ENCODE peak calls at places on chromosomes 16 and 17, in eight cellular contexts. B is endothelial cell; K is astrocyte of the spinal cord; F is mucosa of descending colon; Q is stimulated activated CD8-positive, alpha-beta memory T cell treated with anti-CD3 and anti-CD28 coated beads, Interleukin-4, amount 100 ng/mL, for 1 hour; D is fibroblast of the aortic adventitia; Z is ureter; O is T-helper 9 cell. E is an unnamed sample.

GRCh38 chr16:15966420-15967222 is 17.2 kb downstream of the ABCC1 start:
- DNase-seq in B (no peak), K (peak; percentile 77), F (no peak), Q (no peak), D (peak; percentile 85), Z (no peak), O (no peak), E (peak; percentile 87)

GRCh38 chr16:29232811-29233704 is 173.5 kb downstream of the NPIPB11 start:
- DNase-seq in B (no peak), K (no peak), F (no peak), Q (no peak), D (no peak), Z (peak; percentile 39), O (no peak), E (no peak)

GRCh38 chr16:81692571-81692970 is 86.5 kb upstream of the PLCG2 start:
- DNase-seq in B (no peak), K (no peak), F (no peak), Q (no peak), D (no peak), Z (no peak), O (no peak), E (no peak)

GRCh38 chr16:55393976-55394375 is 70.0 kb downstream of the IRX6 start:
- DNase-seq in B (no peak), K (no peak), F (no peak), Q (no peak), D (no peak), Z (no peak), O (no peak), E (no peak)

GRCh38 chr17:78529871-78530670 is 47.1 kb downstream of the DNAH17 start:
- DNase-seq in B (no peak), K (no peak), F (peak; percentile 73), Q (no peak), D (no peak), Z (no peak), O (no peak), E (no peak)

GRCh38 chr16:85557083-85557975 is 55.8 kb upstream of the GSE1 start:
- DNase-seq in B (no peak), K (no peak), F (peak; percentile 78), Q (no peak), D (peak; percentile 37), Z (no peak), O (no peak), E (no peak)

GRCh38 chr17:47745037-47745380 is 12.0 kb downstream of the TBX21 start:
- DNase-seq in B (no peak), K (no peak), F (no peak), Q (no peak), D (no peak), Z (no peak), O (no peak), E (no peak)

GRCh38 chr16:81929841-81930240 is 81.4 kb downstream of the SDR42E1 start:
- DNase-seq in B (no peak), K (no peak), F (no peak), Q (no peak), D (no peak), Z (peak; percentile 35), O (no peak), E (no peak)

GRCh38 chr17:57424777-57425188 is 168.5 kb downstream of the MSI2 start:
- DNase-seq in B (peak; percentile 40), K (peak; percentile 62), F (peak; percentile 74), Q (no peak), D (no peak), Z (no peak), O (no peak), E (peak; percentile 30)

GRCh38 chr17:76410328-76410965 is 26.0 kb downstream of the SPHK1 start:
- DNase-seq in B (no peak), K (no peak), F (no peak), Q (no peak), D (no peak), Z (no peak), O (no peak), E (no peak)

GRCh38 chr16:456891-457483 is 31.5 kb downstream of the RAB11FIP3 start:
- DNase-seq in B (no peak), K (peak; percentile 38), F (no peak), Q (no peak), D (peak; percentile 71), Z (no peak), O (no peak), E (peak; percentile 56)

GRCh38 chr17:43003542-43004172 is 2.9 kb upstream of the IFI35 start:
- DNase-seq in B (no peak), K (peak; percentile 30), F (no peak), Q (no peak), D (peak; percentile 62), Z (no peak), O (no peak), E (peak; percentile 50)

GRCh38 chr17:41633498-41634197 is 9.3 kb upstream of the KRT17 start:
- DNase-seq in B (no peak), K (no peak), F (no peak), Q (no peak), D (no peak), Z (no peak), O (no peak), E (no peak)

E was measured in IMR-90.